ENCODE peak calls at places on chromosomes 12 and 14, in eight cellular contexts. G is activated naive CD4-positive, alpha-beta T cell; H is substantia nigra; Q is GM12865; Z is GM06990; N is DMS153; R is effector CD8-positive, alpha-beta T cell; J is NCI-H510A. E is an unnamed sample.
A peak's percentile ranks its signal among the peaks of the same experiment; 100 is the strongest.

GRCh38 chr12:119659289-119659897 is 8.5 kb upstream of the PRKAB1 start:
- DNase-seq in G (peak; percentile 5), H (peak; percentile 5), Q (peak; percentile 46), Z (no peak), N (no peak), R (peak; percentile 18), J (no peak), E (no peak)

GRCh38 chr14:29953501-29953900 is 25.9 kb upstream of the PRKD1 start:
- DNase-seq in G (no peak), H (no peak), Q (no peak), Z (no peak), N (no peak), R (no peak), J (no peak), E (no peak)

GRCh38 chr14:88834883-88835431 is 10.5 kb downstream of the TTC8 start:
- DNase-seq in G (no peak), H (no peak), Q (no peak), Z (no peak), N (no peak), R (no peak), J (no peak), E (no peak)

GRCh38 chr14:89340200-89340667 is 76.8 kb downstream of the FOXN3 start:
- DNase-seq in G (no peak), H (no peak), Q (no peak), Z (no peak), N (no peak), R (no peak), J (no peak), E (no peak)

GRCh38 chr12:118821386-118821928 is 159.9 kb upstream of the SRRM4 start:
- DNase-seq in G (no peak), H (no peak), Q (no peak), Z (no peak), N (no peak), R (no peak), J (no peak), E (no peak)

GRCh38 chr12:82517027-82517426 is 158.7 kb downstream of the METTL25 start:
- DNase-seq in G (no peak), H (no peak), Q (peak; percentile 43), Z (no peak), N (no peak), R (no peak), J (no peak), E (no peak)

GRCh38 chr12:66803972-66804371 is 125.1 kb upstream of the GRIP1 start:
- DNase-seq in G (no peak), H (no peak), Q (no peak), Z (no peak), N (no peak), R (no peak), J (peak; percentile 27), E (no peak)

GRCh38 chr12:89593873-89594272 is 68.0 kb upstream of the POC1B start:
- DNase-seq in G (no peak), H (no peak), Q (no peak), Z (no peak), N (no peak), R (no peak), J (no peak), E (no peak)

GRCh38 chr14:75615200-75615599 is 36.8 kb downstream of the FLVCR2 start:
- DNase-seq in G (no peak), H (peak; percentile 23), Q (peak; percentile 5), Z (peak; percentile 8), N (no peak), R (no peak), J (no peak), E (no peak)

GRCh38 chr12:71840226-71840847 is 778 bp downstream of the TBC1D15 start:
- DNase-seq in G (no peak), H (no peak), Q (peak; percentile 13), Z (no peak), N (no peak), R (no peak), J (no peak), E (no peak)

GRCh38 chr12:87848248-87848868 is 180.8 kb downstream of the C12orf50 start:
- DNase-seq in G (no peak), H (no peak), Q (peak; percentile 63), Z (no peak), N (peak; percentile 21), R (no peak), J (no peak), E (no peak)

GRCh38 chr12:95371571-95371970 is 102.4 kb upstream of the METAP2 start:
- DNase-seq in G (no peak), H (no peak), Q (no peak), Z (no peak), N (no peak), R (no peak), J (no peak), E (no peak)

GRCh38 chr12:62251609-62251958 is 8.6 kb upstream of the USP15 start:
- DNase-seq in G (no peak), H (no peak), Q (no peak), Z (no peak), N (no peak), R (no peak), J (no peak), E (no peak)

GRCh38 chr12:72282721-72283120 is 10.6 kb downstream of the TRHDE start:
- DNase-seq in G (no peak), H (peak; percentile 5), Q (no peak), Z (no peak), N (no peak), R (no peak), J (no peak), E (no peak)

GRCh38 chr12:67034110-67034879 is 234.9 kb upstream of the CAND1 start:
- DNase-seq in G (no peak), H (no peak), Q (no peak), Z (no peak), N (peak; percentile 78), R (no peak), J (no peak), E (no peak)

GRCh38 chr14:35898217-35898775 is 72.2 kb downstream of the BRMS1L start:
- DNase-seq in G (no peak), H (peak; percentile 40), Q (no peak), Z (no peak), N (no peak), R (no peak), J (no peak), E (no peak)

GRCh38 chr12:29673346-29673745 is 110.4 kb downstream of the TMTC1 start:
- DNase-seq in G (no peak), H (no peak), Q (no peak), Z (no peak), N (no peak), R (no peak), J (no peak), E (no peak)

GRCh38 chr12:90970471-90970870 is 15.5 kb upstream of the CCER1 start:
- DNase-seq in G (no peak), H (no peak), Q (no peak), Z (no peak), N (peak; percentile 9), R (no peak), J (no peak), E (no peak)

GRCh38 chr14:95265106-95266094 is 54.3 kb downstream of the CLMN start:
- DNase-seq in G (no peak), H (no peak), Q (peak; percentile 92), Z (peak; percentile 79), N (peak; percentile 96), R (no peak), J (peak; percentile 60), E (no peak)

E was measured in posterior vena cava.